ENCODE peak calls at places on chromosomes 3 and 15, in six cellular contexts. One of them, this sample, is unnamed.
A peak's percentile ranks its signal among the peaks of the same experiment; 100 is the strongest.

GRCh38 chr3:38283810-38284775 is 2.0 kb downstream of the SLC22A14 start:
- DNase-seq in small intestine: no peak
- DNase-seq in cardiac muscle cell: peak; percentile 71
- DNase-seq in coronary artery: no peak
- DNase-seq in right lobe of liver: no peak
- DNase-seq in mesenchymal stem cell: no peak
- DNase-seq in this sample: peak; percentile 64

GRCh38 chr3:148360046-148360445 is 337.7 kb upstream of the AGTR1 start:
- DNase-seq in small intestine: no peak
- DNase-seq in cardiac muscle cell: peak; percentile 13
- DNase-seq in coronary artery: no peak
- DNase-seq in right lobe of liver: no peak
- DNase-seq in mesenchymal stem cell: peak; percentile 4
- DNase-seq in this sample: peak; percentile 31

GRCh38 chr3:183265157-183265642 is 12.1 kb downstream of the B3GNT5 start:
- DNase-seq in small intestine: peak; percentile 64
- DNase-seq in cardiac muscle cell: peak; percentile 77
- DNase-seq in coronary artery: no peak
- DNase-seq in right lobe of liver: no peak
- DNase-seq in mesenchymal stem cell: peak; percentile 45
- DNase-seq in this sample: peak; percentile 60

GRCh38 chr3:24151595-24151994 is 206.5 kb downstream of the NR1D2 start:
- DNase-seq in small intestine: no peak
- DNase-seq in cardiac muscle cell: peak; percentile 87
- DNase-seq in coronary artery: no peak
- DNase-seq in right lobe of liver: no peak
- DNase-seq in mesenchymal stem cell: no peak
- DNase-seq in this sample: peak; percentile 52

GRCh38 chr15:23910030-23910429 is 222.9 kb upstream of the NDN start:
- DNase-seq in small intestine: no peak
- DNase-seq in cardiac muscle cell: no peak
- DNase-seq in coronary artery: no peak
- DNase-seq in right lobe of liver: no peak
- DNase-seq in mesenchymal stem cell: no peak
- DNase-seq in this sample: no peak

GRCh38 chr3:141618511-141618910 is 119.6 kb upstream of the RNF7 start:
- DNase-seq in small intestine: peak; percentile 74
- DNase-seq in cardiac muscle cell: no peak
- DNase-seq in coronary artery: no peak
- DNase-seq in right lobe of liver: no peak
- DNase-seq in mesenchymal stem cell: no peak
- DNase-seq in this sample: no peak

GRCh38 chr3:170528731-170529130 is 57.1 kb downstream of the SLC7A14 start:
- DNase-seq in small intestine: no peak
- DNase-seq in cardiac muscle cell: no peak
- DNase-seq in coronary artery: no peak
- DNase-seq in right lobe of liver: no peak
- DNase-seq in mesenchymal stem cell: no peak
- DNase-seq in this sample: no peak

GRCh38 chr3:63538912-63539311 is 113.6 kb upstream of the SNTN start:
- DNase-seq in small intestine: peak; percentile 3
- DNase-seq in cardiac muscle cell: no peak
- DNase-seq in coronary artery: no peak
- DNase-seq in right lobe of liver: no peak
- DNase-seq in mesenchymal stem cell: no peak
- DNase-seq in this sample: no peak

GRCh38 chr3:110504901-110505300 is 566.7 kb upstream of the NECTIN3 start:
- DNase-seq in small intestine: peak; percentile 6
- DNase-seq in cardiac muscle cell: no peak
- DNase-seq in coronary artery: no peak
- DNase-seq in right lobe of liver: no peak
- DNase-seq in mesenchymal stem cell: no peak
- DNase-seq in this sample: no peak

GRCh38 chr3:161083131-161083530 is 22.0 kb downstream of the B3GALNT1 start:
- DNase-seq in small intestine: no peak
- DNase-seq in cardiac muscle cell: no peak
- DNase-seq in coronary artery: no peak
- DNase-seq in right lobe of liver: no peak
- DNase-seq in mesenchymal stem cell: no peak
- DNase-seq in this sample: no peak

GRCh38 chr3:186605561-186606545 is 7.0 kb upstream of the AHSG start:
- DNase-seq in small intestine: no peak
- DNase-seq in cardiac muscle cell: no peak
- DNase-seq in coronary artery: no peak
- DNase-seq in right lobe of liver: no peak
- DNase-seq in mesenchymal stem cell: no peak
- DNase-seq in this sample: no peak

GRCh38 chr3:43782541-43782940 is 91.8 kb downstream of the ABHD5 start:
- DNase-seq in small intestine: no peak
- DNase-seq in cardiac muscle cell: no peak
- DNase-seq in coronary artery: peak; percentile 56
- DNase-seq in right lobe of liver: no peak
- DNase-seq in mesenchymal stem cell: no peak
- DNase-seq in this sample: no peak

GRCh38 chr15:39226169-39226964 is 354.5 kb upstream of the THBS1 start:
- DNase-seq in small intestine: no peak
- DNase-seq in cardiac muscle cell: no peak
- DNase-seq in coronary artery: no peak
- DNase-seq in right lobe of liver: no peak
- DNase-seq in mesenchymal stem cell: no peak
- DNase-seq in this sample: no peak

GRCh38 chr3:13282986-13283876 is 136.9 kb downstream of the NUP210 start:
- DNase-seq in small intestine: no peak
- DNase-seq in cardiac muscle cell: no peak
- DNase-seq in coronary artery: no peak
- DNase-seq in right lobe of liver: no peak
- DNase-seq in mesenchymal stem cell: peak; percentile 2
- DNase-seq in this sample: no peak

GRCh38 chr3:142724682-142725351 is 983 bp downstream of the TRPC1 start:
- DNase-seq in small intestine: peak; percentile 5
- DNase-seq in cardiac muscle cell: no peak
- DNase-seq in coronary artery: peak; percentile 76
- DNase-seq in right lobe of liver: no peak
- DNase-seq in mesenchymal stem cell: peak; percentile 66
- DNase-seq in this sample: no peak

GRCh38 chr3:48088056-48088748 is 72.0 kb upstream of the MAP4 start:
- DNase-seq in small intestine: peak; percentile 37
- DNase-seq in cardiac muscle cell: no peak
- DNase-seq in coronary artery: peak; percentile 77
- DNase-seq in right lobe of liver: no peak
- DNase-seq in mesenchymal stem cell: no peak
- DNase-seq in this sample: no peak

GRCh38 chr15:95024388-95024787 is 793.0 kb downstream of the MCTP2 start:
- DNase-seq in small intestine: no peak
- DNase-seq in cardiac muscle cell: peak; percentile 58
- DNase-seq in coronary artery: no peak
- DNase-seq in right lobe of liver: no peak
- DNase-seq in mesenchymal stem cell: peak; percentile 54
- DNase-seq in this sample: peak; percentile 45

GRCh38 chr3:159252772-159253384 is 451.0 kb downstream of the MFSD1 start:
- DNase-seq in small intestine: no peak
- DNase-seq in cardiac muscle cell: peak; percentile 72
- DNase-seq in coronary artery: no peak
- DNase-seq in right lobe of liver: no peak
- DNase-seq in mesenchymal stem cell: peak; percentile 73
- DNase-seq in this sample: peak; percentile 67

GRCh38 chr3:102032491-102033383 is 183.4 kb downstream of the NFKBIZ start:
- DNase-seq in small intestine: no peak
- DNase-seq in cardiac muscle cell: no peak
- DNase-seq in coronary artery: no peak
- DNase-seq in right lobe of liver: no peak
- DNase-seq in mesenchymal stem cell: no peak
- DNase-seq in this sample: no peak

GRCh38 chr3:178155521-178155920 is 380.7 kb upstream of the KCNMB2 start:
- DNase-seq in small intestine: no peak
- DNase-seq in cardiac muscle cell: no peak
- DNase-seq in coronary artery: no peak
- DNase-seq in right lobe of liver: no peak
- DNase-seq in mesenchymal stem cell: no peak
- DNase-seq in this sample: no peak

GRCh38 chr3:173913397-173913796 is 515.9 kb downstream of the NLGN1 start:
- DNase-seq in small intestine: no peak
- DNase-seq in cardiac muscle cell: peak; percentile 60
- DNase-seq in coronary artery: no peak
- DNase-seq in right lobe of liver: no peak
- DNase-seq in mesenchymal stem cell: peak; percentile 5
- DNase-seq in this sample: peak; percentile 9

GRCh38 chr3:38603731-38604131 is 45.8 kb downstream of the SCN5A start:
- DNase-seq in small intestine: no peak
- DNase-seq in cardiac muscle cell: no peak
- DNase-seq in coronary artery: no peak
- DNase-seq in right lobe of liver: peak; percentile 37
- DNase-seq in mesenchymal stem cell: no peak
- DNase-seq in this sample: no peak

GRCh38 chr3:73529280-73530029 is 95.3 kb downstream of the PDZRN3 start:
- DNase-seq in small intestine: no peak
- DNase-seq in cardiac muscle cell: no peak
- DNase-seq in coronary artery: no peak
- DNase-seq in right lobe of liver: no peak
- DNase-seq in mesenchymal stem cell: no peak
- DNase-seq in this sample: no peak

GRCh38 chr15:62850318-62850717 is 192.2 kb upstream of the TPM1 start:
- DNase-seq in small intestine: no peak
- DNase-seq in cardiac muscle cell: no peak
- DNase-seq in coronary artery: no peak
- DNase-seq in right lobe of liver: peak; percentile 78
- DNase-seq in mesenchymal stem cell: no peak
- DNase-seq in this sample: no peak

GRCh38 chr15:34754674-34755418 is at the start of gene GJD2:
- DNase-seq in small intestine: no peak
- DNase-seq in cardiac muscle cell: no peak
- DNase-seq in coronary artery: no peak
- DNase-seq in right lobe of liver: no peak
- DNase-seq in mesenchymal stem cell: no peak
- DNase-seq in this sample: no peak

GRCh38 chr3:46558184-46559029 is 7.7 kb downstream of the LRRC2 start:
- DNase-seq in small intestine: peak; percentile 97
- DNase-seq in cardiac muscle cell: peak; percentile 91
- DNase-seq in coronary artery: no peak
- DNase-seq in right lobe of liver: peak; percentile 94
- DNase-seq in mesenchymal stem cell: peak; percentile 83
- DNase-seq in this sample: peak; percentile 85
- H3K4me3 ChIP-seq in small intestine: peak overlapping the region; percentile 37
- H3K4me3 ChIP-seq in cardiac muscle cell: no peak overlapping the region
- H3K4me3 ChIP-seq in coronary artery: no peak overlapping the region
- H3K4me3 ChIP-seq in right lobe of liver: peak overlapping the region; percentile 50
- H3K4me3 ChIP-seq in mesenchymal stem cell: peak overlapping the region; percentile 69
- H3K4me3 ChIP-seq in this sample: no peak overlapping the region

DNA sequence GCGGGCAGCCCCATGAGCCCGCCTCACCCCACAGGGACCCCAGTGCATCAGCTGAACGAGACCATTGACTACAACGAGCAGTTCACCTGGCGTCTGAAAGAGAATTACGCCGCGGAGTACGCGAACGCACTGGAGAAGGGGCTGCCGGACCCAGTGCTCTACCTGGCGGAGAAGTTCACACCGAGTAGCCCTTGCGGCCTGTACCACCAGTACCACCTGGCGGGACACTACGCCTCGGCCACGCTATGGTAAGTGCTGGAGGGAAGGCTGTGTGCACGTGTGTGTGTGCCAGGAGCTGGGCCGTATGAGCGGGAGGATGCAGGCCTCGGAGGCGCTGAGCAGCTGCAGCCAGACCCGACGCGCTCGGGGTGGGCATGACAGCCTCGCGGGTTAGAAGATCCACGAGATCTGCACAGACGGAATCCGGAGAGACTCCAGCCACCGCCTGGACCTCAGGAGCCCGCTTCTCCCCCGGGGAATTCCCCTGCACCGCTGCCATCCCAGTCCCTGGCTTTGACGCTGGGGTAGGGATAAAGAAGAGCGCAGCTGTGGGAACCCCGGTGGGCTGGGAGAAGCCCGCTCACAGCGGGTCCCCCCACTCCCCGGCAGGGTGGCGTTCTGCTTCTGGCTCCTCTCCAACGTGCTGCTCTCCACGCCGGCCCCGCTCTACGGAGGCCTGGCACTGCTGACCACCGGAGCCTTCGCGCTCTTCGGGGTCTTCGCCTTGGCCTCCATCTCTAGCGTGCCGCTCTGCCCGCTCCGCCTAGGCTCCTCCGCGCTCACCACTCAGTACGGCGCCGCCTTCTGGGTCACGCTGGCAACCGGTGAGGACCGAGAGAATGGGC is 2.6 kb downstream of the DUOXA2 start:
- DNase-seq in small intestine: no peak
- DNase-seq in cardiac muscle cell: no peak
- DNase-seq in coronary artery: no peak
- DNase-seq in right lobe of liver: no peak
- DNase-seq in mesenchymal stem cell: peak; percentile 18
- DNase-seq in this sample: no peak
- H3K4me3 ChIP-seq in small intestine: no peak overlapping the region
- H3K4me3 ChIP-seq in cardiac muscle cell: no peak overlapping the region
- H3K4me3 ChIP-seq in coronary artery: peak overlapping the region; percentile 36
- H3K4me3 ChIP-seq in right lobe of liver: no peak overlapping the region
- H3K4me3 ChIP-seq in mesenchymal stem cell: no peak overlapping the region
- H3K4me3 ChIP-seq in this sample: no peak overlapping the region

DNA sequence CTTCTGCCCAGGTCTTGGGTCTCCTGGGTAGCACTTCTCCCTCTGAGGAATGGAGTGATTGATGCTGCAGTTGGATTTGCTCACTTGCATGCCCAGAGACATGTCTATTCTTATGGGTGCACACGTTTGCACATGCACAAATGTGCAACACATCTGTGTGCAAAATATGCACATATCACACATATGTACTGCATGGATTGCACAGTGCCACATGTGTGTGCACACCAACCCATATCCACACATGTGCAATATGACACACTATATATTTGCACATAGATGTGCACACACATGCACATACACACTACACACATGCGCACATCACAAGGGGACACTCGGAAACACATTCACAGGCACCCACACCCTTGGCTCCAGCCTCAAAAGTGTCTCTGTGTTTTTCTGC is 671 bp upstream of the SEMA3B start:
- DNase-seq in small intestine: no peak
- DNase-seq in cardiac muscle cell: no peak
- DNase-seq in coronary artery: no peak
- DNase-seq in right lobe of liver: no peak
- DNase-seq in mesenchymal stem cell: no peak
- DNase-seq in this sample: no peak
- H3K4me3 ChIP-seq in small intestine: no peak overlapping the region
- H3K4me3 ChIP-seq in cardiac muscle cell: no peak overlapping the region
- H3K4me3 ChIP-seq in coronary artery: peak overlapping the region; percentile 74
- H3K4me3 ChIP-seq in right lobe of liver: no peak overlapping the region
- H3K4me3 ChIP-seq in mesenchymal stem cell: peak overlapping the region; percentile 79
- H3K4me3 ChIP-seq in this sample: peak overlapping the region; percentile 64

GRCh38 chr3:194571491-194571941 is 61.7 kb downstream of the TMEM44 start:
- DNase-seq in small intestine: no peak
- DNase-seq in cardiac muscle cell: peak; percentile 85
- DNase-seq in coronary artery: no peak
- DNase-seq in right lobe of liver: no peak
- DNase-seq in mesenchymal stem cell: no peak
- DNase-seq in this sample: no peak

GRCh38 chr3:194570898-194571297 is 62.3 kb downstream of the TMEM44 start:
- DNase-seq in small intestine: no peak
- DNase-seq in cardiac muscle cell: no peak
- DNase-seq in coronary artery: no peak
- DNase-seq in right lobe of liver: no peak
- DNase-seq in mesenchymal stem cell: no peak
- DNase-seq in this sample: no peak

GRCh38 chr3:194569252-194569651 is 64.0 kb downstream of the TMEM44 start:
- DNase-seq in small intestine: no peak
- DNase-seq in cardiac muscle cell: no peak
- DNase-seq in coronary artery: no peak
- DNase-seq in right lobe of liver: no peak
- DNase-seq in mesenchymal stem cell: no peak
- DNase-seq in this sample: no peak

GRCh38 chr3:194572131-194572789 is 61.0 kb downstream of the TMEM44 start:
- DNase-seq in small intestine: no peak
- DNase-seq in cardiac muscle cell: peak; percentile 95
- DNase-seq in coronary artery: peak; percentile 94
- DNase-seq in right lobe of liver: peak; percentile 49
- DNase-seq in mesenchymal stem cell: peak; percentile 98
- DNase-seq in this sample: peak; percentile 90

GRCh38 chr3:194570184-194570583 is 63.0 kb downstream of the TMEM44 start:
- DNase-seq in small intestine: no peak
- DNase-seq in cardiac muscle cell: no peak
- DNase-seq in coronary artery: no peak
- DNase-seq in right lobe of liver: no peak
- DNase-seq in mesenchymal stem cell: no peak
- DNase-seq in this sample: no peak
- H3K4me3 ChIP-seq in small intestine: no peak overlapping the region
- H3K4me3 ChIP-seq in cardiac muscle cell: no peak overlapping the region
- H3K4me3 ChIP-seq in coronary artery: no peak overlapping the region
- H3K4me3 ChIP-seq in right lobe of liver: no peak overlapping the region
- H3K4me3 ChIP-seq in mesenchymal stem cell: no peak overlapping the region
- H3K4me3 ChIP-seq in this sample: no peak overlapping the region

This sample was measured in fibroblast of lung.